ENCODE peak calls at places on chromosomes 1 and 21, in nine cellular contexts. One of them, this sample, is unnamed.

GRCh38 chr21:43991447-43991991 is 20.6 kb upstream of the TRAPPC10 start:
- DNase-seq in H1: no peak
- DNase-seq in A549: no peak
- DNase-seq in K562: peak
- DNase-seq in endothelial cell of umbilical vein: no peak
- DNase-seq in HCT116: no peak
- DNase-seq in SK-N-SH: no peak
- DNase-seq in WTC11: no peak
- DNase-seq in HepG2: no peak
- DNase-seq in this sample: no peak

GRCh38 chr1:58062635-58063034 is 483.9 kb downstream of the OMA1 start:
- DNase-seq in H1: no peak
- DNase-seq in HepG2: no peak
- DNase-seq in WTC11: no peak
- DNase-seq in HCT116: no peak
- DNase-seq in SK-N-SH: no peak
- DNase-seq in A549: no peak
- DNase-seq in endothelial cell of umbilical vein: no peak
- DNase-seq in K562: no peak
- DNase-seq in this sample: no peak

GRCh38 chr1:201636065-201636464 is 97.1 kb downstream of the NAV1 start:
- DNase-seq in HCT116: no peak
- DNase-seq in K562: no peak
- DNase-seq in endothelial cell of umbilical vein: peak
- DNase-seq in A549: no peak
- DNase-seq in WTC11: no peak
- DNase-seq in H1: no peak
- DNase-seq in SK-N-SH: no peak
- DNase-seq in HepG2: no peak
- DNase-seq in this sample: no peak

GRCh38 chr1:176379626-176380339 is 83.2 kb upstream of the PAPPA2 start:
- DNase-seq in K562: no peak
- DNase-seq in HCT116: no peak
- DNase-seq in WTC11: no peak
- DNase-seq in HepG2: no peak
- DNase-seq in SK-N-SH: no peak
- DNase-seq in H1: no peak
- DNase-seq in A549: no peak
- DNase-seq in endothelial cell of umbilical vein: no peak
- DNase-seq in this sample: peak

GRCh38 chr1:89758127-89758526 is 62.7 kb upstream of the LRRC8D start:
- DNase-seq in HepG2: no peak
- DNase-seq in H1: no peak
- DNase-seq in endothelial cell of umbilical vein: no peak
- DNase-seq in SK-N-SH: peak
- DNase-seq in A549: no peak
- DNase-seq in HCT116: no peak
- DNase-seq in WTC11: no peak
- DNase-seq in K562: no peak
- DNase-seq in this sample: peak

GRCh38 chr1:107683198-107683657 is 281.8 kb downstream of the VAV3 start:
- DNase-seq in WTC11: no peak
- DNase-seq in HepG2: peak
- DNase-seq in K562: no peak
- DNase-seq in SK-N-SH: no peak
- DNase-seq in H1: no peak
- DNase-seq in HCT116: no peak
- DNase-seq in A549: peak
- DNase-seq in endothelial cell of umbilical vein: no peak
- DNase-seq in this sample: no peak

GRCh38 chr1:1461721-1462317 is 9.7 kb upstream of the ATAD3B start:
- DNase-seq in K562: no peak
- DNase-seq in HCT116: no peak
- DNase-seq in endothelial cell of umbilical vein: no peak
- DNase-seq in A549: no peak
- DNase-seq in H1: no peak
- DNase-seq in SK-N-SH: no peak
- DNase-seq in WTC11: no peak
- DNase-seq in HepG2: no peak
- DNase-seq in this sample: no peak

GRCh38 chr1:218660678-218661053 is 315.5 kb downstream of the TGFB2 start:
- DNase-seq in endothelial cell of umbilical vein: peak
- DNase-seq in WTC11: no peak
- DNase-seq in K562: no peak
- DNase-seq in A549: peak
- DNase-seq in SK-N-SH: no peak
- DNase-seq in H1: no peak
- DNase-seq in HepG2: no peak
- DNase-seq in HCT116: peak
- DNase-seq in this sample: no peak

GRCh38 chr1:160630523-160631087 is 16.2 kb downstream of the SLAMF1 start:
- DNase-seq in HepG2: no peak
- DNase-seq in H1: no peak
- DNase-seq in HCT116: no peak
- DNase-seq in endothelial cell of umbilical vein: no peak
- DNase-seq in SK-N-SH: no peak
- DNase-seq in A549: no peak
- DNase-seq in WTC11: no peak
- DNase-seq in K562: no peak
- DNase-seq in this sample: no peak

GRCh38 chr1:209354111-209354839 is 229.2 kb upstream of the CAMK1G start:
- DNase-seq in SK-N-SH: peak
- DNase-seq in endothelial cell of umbilical vein: peak
- DNase-seq in A549: peak
- DNase-seq in HepG2: peak
- DNase-seq in WTC11: peak
- DNase-seq in H1: peak
- DNase-seq in HCT116: peak
- DNase-seq in K562: peak
- DNase-seq in this sample: peak

GRCh38 chr1:3772715-3773571 is at the start of gene SMIM1:
- DNase-seq in HepG2: peak
- DNase-seq in WTC11: no peak
- DNase-seq in endothelial cell of umbilical vein: no peak
- DNase-seq in A549: no peak
- DNase-seq in H1: no peak
- DNase-seq in SK-N-SH: no peak
- DNase-seq in K562: no peak
- DNase-seq in HCT116: no peak
- DNase-seq in this sample: no peak

GRCh38 chr1:16091296-16091695 is 17.8 kb upstream of the FAM131C start:
- DNase-seq in K562: no peak
- DNase-seq in HCT116: no peak
- DNase-seq in SK-N-SH: no peak
- DNase-seq in endothelial cell of umbilical vein: no peak
- DNase-seq in H1: no peak
- DNase-seq in A549: no peak
- DNase-seq in WTC11: no peak
- DNase-seq in HepG2: no peak
- DNase-seq in this sample: no peak

GRCh38 chr1:220012259-220012658 is 34.0 kb downstream of the EPRS1 start:
- DNase-seq in SK-N-SH: no peak
- DNase-seq in H1: no peak
- DNase-seq in HCT116: no peak
- DNase-seq in HepG2: no peak
- DNase-seq in A549: no peak
- DNase-seq in K562: no peak
- DNase-seq in endothelial cell of umbilical vein: peak
- DNase-seq in WTC11: no peak
- DNase-seq in this sample: no peak

GRCh38 chr1:36351222-36351977 is 28.0 kb upstream of the EVA1B start:
- DNase-seq in SK-N-SH: peak
- DNase-seq in H1: no peak
- DNase-seq in HCT116: peak
- DNase-seq in WTC11: no peak
- DNase-seq in A549: peak
- DNase-seq in K562: no peak
- DNase-seq in HepG2: no peak
- DNase-seq in endothelial cell of umbilical vein: peak
- DNase-seq in this sample: no peak

GRCh38 chr1:36354486-36354885 is 31.0 kb upstream of the EVA1B start:
- DNase-seq in WTC11: no peak
- DNase-seq in H1: no peak
- DNase-seq in HCT116: no peak
- DNase-seq in K562: no peak
- DNase-seq in HepG2: no peak
- DNase-seq in endothelial cell of umbilical vein: no peak
- DNase-seq in SK-N-SH: no peak
- DNase-seq in A549: no peak
- DNase-seq in this sample: no peak

GRCh38 chr1:36350659-36351171 is 27.3 kb upstream of the EVA1B start:
- DNase-seq in HepG2: no peak
- DNase-seq in endothelial cell of umbilical vein: peak
- DNase-seq in A549: peak
- DNase-seq in SK-N-SH: no peak
- DNase-seq in H1: no peak
- DNase-seq in HCT116: no peak
- DNase-seq in WTC11: no peak
- DNase-seq in K562: no peak
- DNase-seq in this sample: no peak

GRCh38 chr1:36352141-36352909 is 28.9 kb upstream of the EVA1B start:
- DNase-seq in A549: no peak
- DNase-seq in K562: no peak
- DNase-seq in HepG2: peak
- DNase-seq in WTC11: no peak
- DNase-seq in endothelial cell of umbilical vein: peak
- DNase-seq in SK-N-SH: no peak
- DNase-seq in HCT116: no peak
- DNase-seq in H1: no peak
- DNase-seq in this sample: no peak

GRCh38 chr1:36352910-36353878 is 29.7 kb upstream of the EVA1B start:
- DNase-seq in endothelial cell of umbilical vein: peak
- DNase-seq in HCT116: no peak
- DNase-seq in K562: no peak
- DNase-seq in SK-N-SH: no peak
- DNase-seq in H1: no peak
- DNase-seq in A549: no peak
- DNase-seq in WTC11: no peak
- DNase-seq in HepG2: no peak
- DNase-seq in this sample: no peak
- TF ChIP-seq MAX in endothelial cell of umbilical vein: no peak
- TF ChIP-seq MAX in HCT116: no peak
- TF ChIP-seq MAX in K562: no peak
- TF ChIP-seq MAX in SK-N-SH: peak
- TF ChIP-seq MAX in H1: no peak
- TF ChIP-seq MAX in A549: no peak
- TF ChIP-seq MAX in WTC11: no peak
- TF ChIP-seq MAX in HepG2: no peak
- TF ChIP-seq MAX in this sample: no peak

GRCh38 chr1:77513839-77514763 is 168.4 kb downstream of the ZZZ3 start:
- DNase-seq in A549: no peak
- DNase-seq in SK-N-SH: no peak
- DNase-seq in K562: no peak
- DNase-seq in endothelial cell of umbilical vein: peak
- DNase-seq in HCT116: no peak
- DNase-seq in HepG2: no peak
- DNase-seq in H1: peak
- DNase-seq in WTC11: peak
- DNase-seq in this sample: no peak
- TF ChIP-seq MAX in A549: no peak
- TF ChIP-seq MAX in SK-N-SH: peak
- TF ChIP-seq MAX in K562: no peak
- TF ChIP-seq MAX in endothelial cell of umbilical vein: no peak
- TF ChIP-seq MAX in HCT116: no peak
- TF ChIP-seq MAX in HepG2: no peak
- TF ChIP-seq MAX in H1: no peak
- TF ChIP-seq MAX in WTC11: no peak
- TF ChIP-seq MAX in this sample: no peak

GRCh38 chr21:42107881-42108553 is 36.9 kb downstream of the UMODL1 start:
- DNase-seq in endothelial cell of umbilical vein: peak
- DNase-seq in WTC11: peak
- DNase-seq in SK-N-SH: peak
- DNase-seq in K562: peak
- DNase-seq in HCT116: no peak
- DNase-seq in HepG2: peak
- DNase-seq in H1: peak
- DNase-seq in A549: peak
- DNase-seq in this sample: peak
- TF ChIP-seq MAX in endothelial cell of umbilical vein: no peak
- TF ChIP-seq MAX in WTC11: no peak
- TF ChIP-seq MAX in SK-N-SH: no peak
- TF ChIP-seq MAX in K562: no peak
- TF ChIP-seq MAX in HCT116: no peak
- TF ChIP-seq MAX in HepG2: no peak
- TF ChIP-seq MAX in H1: no peak
- TF ChIP-seq MAX in A549: no peak
- TF ChIP-seq MAX in this sample: no peak

GRCh38 chr1:243851765-243852164 is 1.7 kb upstream of the AKT3 start:
- DNase-seq in SK-N-SH: no peak
- DNase-seq in H1: no peak
- DNase-seq in HepG2: no peak
- DNase-seq in K562: no peak
- DNase-seq in A549: no peak
- DNase-seq in WTC11: no peak
- DNase-seq in endothelial cell of umbilical vein: no peak
- DNase-seq in HCT116: no peak
- DNase-seq in this sample: no peak

GRCh38 chr1:243849089-243850012 is 692 bp downstream of the AKT3 start:
- DNase-seq in HepG2: no peak
- DNase-seq in K562: peak
- DNase-seq in A549: peak
- DNase-seq in HCT116: no peak
- DNase-seq in endothelial cell of umbilical vein: peak
- DNase-seq in WTC11: peak
- DNase-seq in SK-N-SH: peak
- DNase-seq in H1: no peak
- DNase-seq in this sample: peak

GRCh38 chr1:243850013-243850367 is at the start of gene AKT3:
- DNase-seq in WTC11: peak
- DNase-seq in HCT116: no peak
- DNase-seq in SK-N-SH: peak
- DNase-seq in endothelial cell of umbilical vein: no peak
- DNase-seq in H1: no peak
- DNase-seq in A549: no peak
- DNase-seq in K562: no peak
- DNase-seq in HepG2: no peak
- DNase-seq in this sample: no peak

GRCh38 chr1:243850368-243851128 is 505 bp upstream of the AKT3 start:
- DNase-seq in HepG2: peak
- DNase-seq in WTC11: peak
- DNase-seq in endothelial cell of umbilical vein: peak
- DNase-seq in A549: peak
- DNase-seq in K562: peak
- DNase-seq in H1: no peak
- DNase-seq in HCT116: no peak
- DNase-seq in SK-N-SH: peak
- DNase-seq in this sample: peak

DNA sequence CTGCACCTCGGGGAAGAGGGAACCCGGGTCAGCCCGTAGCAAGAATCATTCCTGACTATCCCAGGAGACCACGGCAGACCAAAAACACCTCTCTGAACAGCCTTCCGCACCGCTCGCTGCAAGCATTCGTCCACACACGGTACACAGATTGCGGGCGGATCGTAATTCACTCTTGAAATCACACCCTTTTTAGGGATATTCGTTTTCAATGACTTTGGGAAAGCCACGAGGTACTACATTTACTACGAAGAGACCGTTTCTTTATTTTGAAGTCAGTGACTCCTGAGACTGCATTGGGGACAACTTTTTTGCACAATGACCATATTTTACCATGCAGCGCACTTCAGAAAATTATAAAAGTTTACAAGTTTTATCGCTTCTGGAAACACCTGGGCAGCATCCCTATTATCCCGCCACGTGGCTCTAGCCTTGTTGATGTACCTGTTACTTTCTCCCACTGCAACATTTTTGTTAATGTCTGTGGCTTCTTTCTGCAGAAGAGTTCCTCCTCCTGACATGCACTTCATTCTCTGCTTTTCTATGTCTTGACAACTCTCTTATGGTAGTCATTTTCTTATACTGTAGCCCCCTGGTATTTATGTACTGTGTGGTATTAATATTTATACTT is 1.2 kb upstream of the AKT3 start:
- DNase-seq in A549: no peak
- DNase-seq in SK-N-SH: no peak
- DNase-seq in K562: no peak
- DNase-seq in endothelial cell of umbilical vein: no peak
- DNase-seq in HepG2: no peak
- DNase-seq in H1: no peak
- DNase-seq in HCT116: no peak
- DNase-seq in WTC11: no peak
- DNase-seq in this sample: no peak
- TF ChIP-seq MAX in A549: peak
- TF ChIP-seq MAX in SK-N-SH: no peak
- TF ChIP-seq MAX in K562: no peak
- TF ChIP-seq MAX in endothelial cell of umbilical vein: no peak
- TF ChIP-seq MAX in HepG2: no peak
- TF ChIP-seq MAX in H1: peak
- TF ChIP-seq MAX in HCT116: no peak
- TF ChIP-seq MAX in WTC11: no peak
- TF ChIP-seq MAX in this sample: no peak